ENCODE peak calls at places on chromosomes 2 and 18, in six cellular contexts. W, C, R, A, K and D are unnamed samples.

GRCh38 chr2:134583997-134584520 is 134.7 kb downstream of the TMEM163 start:
- DNase-seq in K (peak), C (no peak), A (no peak), R (peak), W (no peak), D (no peak)

GRCh38 chr2:205834776-205835175 is 152.5 kb downstream of the NRP2 start:
- DNase-seq in W (no peak), A (no peak), C (no peak), R (peak), K (peak), D (no peak)

GRCh38 chr18:77135339-77136075 is 2.9 kb upstream of the MBP start:
- DNase-seq in A (no peak), C (no peak), K (no peak), W (no peak), R (no peak), D (no peak)

GRCh38 chr2:135647836-135648579 is 93.6 kb upstream of the UBXN4 start:
- DNase-seq in R (no peak), W (no peak), K (no peak), A (no peak), C (no peak), D (no peak)

GRCh38 chr2:28360742-28361293 is 31.8 kb upstream of the FOSL2 start:
- DNase-seq in R (no peak), W (peak), C (peak), A (no peak), K (peak), D (no peak)

GRCh38 chr2:73984203-73984921 is at the start of gene TET3:
- DNase-seq in A (no peak), W (peak), C (peak), R (no peak), K (peak), D (no peak)

GRCh38 chr2:45825001-45825651 is 173.7 kb downstream of the PRKCE start:
- DNase-seq in C (no peak), A (no peak), K (no peak), R (no peak), W (no peak), D (no peak)

GRCh38 chr2:207481924-207482323 is 47.8 kb upstream of the CREB1 start:
- DNase-seq in W (no peak), R (no peak), K (no peak), A (no peak), C (no peak), D (no peak)

GRCh38 chr2:110101911-110102774 is 13.5 kb downstream of the MALL start:
- DNase-seq in A (no peak), R (no peak), W (no peak), C (no peak), K (no peak), D (no peak)

GRCh38 chr2:152055366-152056108 is 43.3 kb downstream of the CACNB4 start:
- DNase-seq in C (no peak), K (no peak), A (no peak), R (no peak), W (peak), D (no peak)

GRCh38 chr2:157784169-157784822 is 91.8 kb downstream of the ACVR1 start:
- DNase-seq in R (no peak), A (no peak), K (peak), W (no peak), C (peak), D (no peak)

GRCh38 chr2:192151848-192152247 is 42.9 kb downstream of the TMEFF2 start:
- DNase-seq in A (no peak), C (no peak), W (no peak), R (no peak), K (no peak), D (no peak)

GRCh38 chr2:223537669-223538601 is 64.2 kb downstream of the SCG2 start:
- DNase-seq in K (no peak), A (peak), C (no peak), W (no peak), R (no peak), D (no peak)

GRCh38 chr2:95531254-95531771 is 46.8 kb upstream of the TRIM43B start:
- DNase-seq in W (no peak), K (no peak), R (no peak), C (no peak), A (no peak), D (no peak)

GRCh38 chr2:10239561-10239967 is 63.1 kb upstream of the HPCAL1 start:
- DNase-seq in R (peak), A (no peak), C (no peak), W (peak), K (peak), D (peak)

GRCh38 chr18:1075310-1075709 is 170.6 kb downstream of the ADCYAP1 start:
- DNase-seq in K (no peak), C (no peak), W (no peak), R (no peak), A (no peak), D (no peak)

GRCh38 chr18:70553961-70554325 is 265.1 kb downstream of the SOCS6 start:
- DNase-seq in A (no peak), K (no peak), C (no peak), R (no peak), W (no peak), D (no peak)

GRCh38 chr2:46430413-46430812 is 49.0 kb upstream of the TMEM247 start:
- DNase-seq in R (no peak), K (no peak), C (no peak), W (no peak), A (no peak), D (no peak)

GRCh38 chr2:175981546-175981945 is 20.5 kb downstream of the LNPK start:
- DNase-seq in K (no peak), R (no peak), W (no peak), C (no peak), A (no peak), D (no peak)

GRCh38 chr18:76482971-76483691 is 11.9 kb downstream of the ZNF516 start:
- DNase-seq in R (peak), A (no peak), K (no peak), W (no peak), C (no peak), D (peak)

GRCh38 chr2:112958428-112959108 is 19.2 kb upstream of the IL36G start:
- DNase-seq in W (peak), K (no peak), C (no peak), R (peak), A (peak), D (no peak)

GRCh38 chr2:62908145-62908544 is 142.5 kb upstream of the OTX1 start:
- DNase-seq in R (no peak), K (no peak), W (no peak), A (no peak), C (no peak), D (no peak)

GRCh38 chr2:189086710-189087109 is 92.9 kb downstream of the COL5A2 start:
- DNase-seq in W (no peak), A (no peak), K (no peak), C (no peak), R (no peak), D (no peak)

GRCh38 chr2:125471963-125472362 is 1184.0 kb upstream of the GYPC start:
- DNase-seq in W (peak), A (peak), C (peak), R (peak), K (no peak), D (no peak)

GRCh38 chr2:43009448-43009847 is 217.0 kb downstream of the ZFP36L2 start:
- DNase-seq in K (no peak), A (no peak), W (peak), R (no peak), C (no peak), D (peak)

GRCh38 chr2:27622921-27623384 is 5.9 kb downstream of the CCDC121 start:
- DNase-seq in W (no peak), R (no peak), K (no peak), A (no peak), C (no peak), D (no peak)

GRCh38 chr18:51195086-51195601 is 2.3 kb downstream of the MEX3C start:
- DNase-seq in W (no peak), C (no peak), K (no peak), R (no peak), A (no peak), D (no peak)

GRCh38 chr2:178152033-178152432 is 39.8 kb downstream of the RBM45 start:
- DNase-seq in K (no peak), A (peak), W (no peak), R (no peak), C (no peak), D (no peak)

GRCh38 chr2:63124209-63124608 is 73.6 kb downstream of the OTX1 start:
- DNase-seq in C (no peak), W (peak), R (no peak), K (no peak), A (no peak), D (no peak)

GRCh38 chr2:78417355-78417754 is 608.1 kb upstream of the REG3G start:
- DNase-seq in C (no peak), A (peak), W (no peak), K (no peak), R (no peak), D (no peak)

GRCh38 chr2:150700731-150701130 is 213.3 kb upstream of the RND3 start:
- DNase-seq in W (no peak), A (no peak), C (no peak), R (no peak), K (no peak), D (no peak)

GRCh38 chr2:96891591-96892333 is 21.9 kb upstream of the SEMA4C start:
- DNase-seq in A (no peak), K (peak), R (no peak), W (no peak), C (no peak), D (no peak)

GRCh38 chr2:61707984-61708852 is 145.6 kb downstream of the FAM161A start:
- DNase-seq in A (peak), R (no peak), C (peak), W (no peak), K (no peak), D (no peak)

GRCh38 chr2:238729261-238729935 is 118.5 kb upstream of the TWIST2 start:
- DNase-seq in K (no peak), A (no peak), R (no peak), W (no peak), C (no peak), D (no peak)

GRCh38 chr18:61435064-61435652 is 101.9 kb downstream of the CDH20 start:
- DNase-seq in A (peak), W (peak), R (no peak), K (no peak), C (no peak), D (no peak)

GRCh38 chr18:34153711-34154110 is 71.0 kb downstream of the NOL4 start:
- DNase-seq in A (peak), C (no peak), R (no peak), K (no peak), W (peak), D (no peak)

GRCh38 chr18:7870855-7871254 is 303.7 kb downstream of the PTPRM start:
- DNase-seq in R (no peak), W (no peak), K (no peak), A (no peak), C (no peak), D (no peak)
- H3K4me3 ChIP-seq in R (no peak), W (no peak), K (no peak), A (no peak), C (no peak), D (no peak)

DNA sequence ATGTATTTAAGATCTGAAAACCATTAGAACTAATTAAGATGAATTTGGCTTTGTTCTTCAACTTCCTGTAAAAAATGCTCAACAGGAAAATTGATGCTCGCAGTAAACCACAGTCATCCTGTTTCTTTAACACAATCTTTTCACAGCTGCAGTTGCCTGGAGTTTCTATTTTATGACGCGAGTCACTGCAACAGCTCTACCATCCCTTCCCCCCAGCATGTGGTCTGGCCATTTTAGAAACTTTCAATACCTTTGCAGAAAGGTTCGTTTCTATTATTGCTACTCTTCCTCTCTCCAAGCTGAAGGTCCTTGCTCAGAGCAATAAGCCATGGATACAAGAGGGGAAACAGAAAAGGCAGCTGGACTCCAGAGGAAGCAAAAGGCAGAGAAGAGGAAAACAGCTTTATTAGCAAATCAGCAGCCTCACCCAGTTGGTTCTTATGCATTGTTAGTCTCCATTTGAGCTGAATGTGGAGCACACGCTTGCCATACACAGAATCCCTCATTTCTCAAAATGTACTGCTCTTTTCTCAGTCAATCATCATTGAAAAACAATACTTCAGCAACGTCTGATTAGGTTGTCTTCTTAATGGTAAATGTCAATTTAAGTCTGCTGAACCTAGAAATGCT is 3.9 kb downstream of the WIPF1 start:
- DNase-seq in A (no peak), C (no peak), K (no peak), W (peak), R (no peak), D (no peak)
- TF ChIP-seq POLR2A in A (no peak), C (no peak), K (no peak), W (peak), R (no peak), D (no peak)

DNA sequence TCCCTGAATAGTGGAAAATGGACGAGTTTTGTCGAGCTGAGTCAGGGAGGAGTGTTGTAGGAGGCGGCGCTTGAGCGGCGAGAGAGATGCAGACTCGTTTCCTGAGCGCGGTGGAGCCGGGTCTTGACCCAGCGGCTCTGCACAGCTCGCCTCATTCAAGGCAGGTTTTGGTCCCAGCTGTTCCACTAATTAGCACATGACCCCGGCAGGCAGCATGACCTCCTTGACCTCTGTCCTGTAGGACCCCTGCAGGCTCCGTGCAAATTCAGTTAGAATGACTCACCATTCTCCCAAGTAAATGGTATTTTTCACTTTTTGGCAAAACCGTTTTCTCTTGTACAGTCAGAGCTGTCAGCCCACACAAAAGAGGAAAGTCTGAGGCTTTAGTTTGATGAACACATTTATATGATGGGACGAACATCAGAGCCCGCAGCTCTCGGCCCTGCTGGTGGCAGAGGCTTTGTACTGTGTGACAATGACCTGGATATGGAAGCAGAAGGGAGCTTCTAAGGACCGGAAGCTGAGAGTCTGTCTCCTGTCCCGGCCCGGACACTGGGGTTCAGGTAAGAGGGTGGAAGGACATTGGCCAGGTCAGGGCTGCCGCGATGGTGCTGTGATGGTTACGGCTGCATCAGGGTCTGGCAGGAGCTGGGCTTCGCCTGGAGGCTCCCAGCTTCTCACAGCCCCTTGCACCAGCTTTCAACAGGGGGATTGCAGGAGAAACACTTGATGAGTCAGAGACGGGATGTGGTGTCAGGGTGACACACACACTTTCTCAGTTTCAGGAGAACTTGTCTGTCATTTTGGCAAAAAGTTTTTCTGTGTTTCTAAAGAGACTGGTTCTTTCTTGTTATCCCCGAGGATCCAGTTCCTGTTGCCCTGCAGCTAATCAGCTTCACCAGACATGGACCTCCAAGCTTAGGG is 29.9 kb upstream of the ALKAL2 start:
- DNase-seq in A (no peak), W (peak), C (no peak), R (no peak), K (no peak), D (no peak)
- H3K4me3 ChIP-seq in A (no peak), W (no peak), C (no peak), R (no peak), K (no peak), D (no peak)

DNA sequence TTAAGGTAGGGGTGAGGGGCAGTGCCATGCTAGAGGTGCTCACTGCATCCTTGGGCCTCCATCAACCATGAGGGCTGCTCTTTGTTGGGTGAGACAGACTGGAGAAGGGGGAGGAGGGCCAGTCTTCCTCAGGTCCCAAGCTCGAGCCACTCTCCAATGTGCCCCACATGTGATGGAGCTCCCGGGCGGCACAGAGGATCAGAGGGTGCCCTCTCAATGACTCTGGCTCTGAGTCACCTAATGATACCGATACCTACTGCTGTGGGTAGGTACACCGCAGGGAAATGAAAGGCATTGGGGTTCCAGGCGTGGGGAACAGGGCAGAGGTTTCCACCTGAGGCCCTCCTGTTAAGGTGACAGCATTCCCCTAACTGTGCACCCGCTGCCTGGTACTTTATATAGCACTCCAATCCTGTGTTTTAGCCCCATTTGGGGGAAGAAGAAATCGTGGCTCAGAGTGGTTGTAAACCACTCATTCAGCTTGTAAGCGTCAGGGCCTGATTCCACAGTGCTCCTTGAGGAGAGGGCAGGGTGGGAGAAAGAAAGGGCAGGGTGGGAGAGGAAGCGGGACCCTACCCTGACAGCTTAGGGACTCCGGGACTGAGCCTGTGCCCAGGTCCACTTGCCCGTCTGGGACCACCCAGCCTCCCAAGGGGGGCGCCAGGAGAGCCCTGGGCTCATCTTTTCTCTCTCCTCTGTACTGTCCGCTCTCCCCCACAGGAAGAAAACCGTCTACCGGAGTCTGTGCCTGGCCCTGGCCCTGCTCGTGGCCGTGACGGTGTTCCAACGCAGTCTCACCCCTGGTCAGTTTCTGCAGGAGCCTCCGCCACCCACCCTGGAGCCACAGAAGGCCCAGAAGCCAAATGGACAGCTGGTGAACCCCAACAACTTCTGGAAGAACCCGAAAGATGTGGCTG is 1.8 kb downstream of the B3GNT7 start:
- DNase-seq in W (no peak), C (no peak), R (no peak), A (no peak), K (no peak), D (no peak)
- TF ChIP-seq POLR2A in W (no peak), C (no peak), R (no peak), A (no peak), K (no peak), D (no peak)

GRCh38 chr2:230330206-230330605 is 3.2 kb downstream of the SP140L start:
- DNase-seq in K (no peak), A (no peak), C (no peak), R (no peak), W (no peak), D (no peak)

GRCh38 chr2:230326453-230327417 is at the start of gene SP140L:
- DNase-seq in K (peak), W (peak), C (peak), R (peak), A (peak), D (no peak)

GRCh38 chr2:230325316-230326243 is 1.4 kb upstream of the SP140L start:
- DNase-seq in R (no peak), W (no peak), C (no peak), K (no peak), A (no peak), D (no peak)

GRCh38 chr2:230327418-230328154 is 593 bp downstream of the SP140L start:
- DNase-seq in A (no peak), W (peak), K (no peak), R (no peak), C (no peak), D (no peak)

DNA sequence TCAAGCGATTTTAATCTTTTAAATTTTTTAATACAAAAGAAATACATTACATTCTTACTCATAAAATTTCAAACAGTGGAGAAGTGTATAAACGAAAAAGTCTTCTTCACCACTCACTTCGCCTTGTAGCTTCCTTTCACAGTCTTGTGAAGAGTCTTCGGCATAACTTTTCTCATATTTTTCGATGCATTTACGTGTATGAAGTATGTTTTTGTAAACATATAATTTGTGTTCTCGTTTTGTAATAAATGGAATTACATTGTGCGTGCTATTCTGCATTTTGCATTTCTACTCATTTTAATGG is 1.1 kb downstream of the SP140L start:
- DNase-seq in C (no peak), R (no peak), A (no peak), K (no peak), W (no peak), D (no peak)
- H3K4me3 ChIP-seq in C (peak), R (no peak), A (peak), K (no peak), W (peak), D (peak)

GRCh38 chr2:233081232-233081730 is 21.1 kb downstream of the INPP5D start:
- DNase-seq in K (no peak), R (peak), A (no peak), W (peak), C (no peak), D (peak)
- TF ChIP-seq POLR2A in K (no peak), R (no peak), A (no peak), W (no peak), C (no peak), D (no peak)